ENCODE peak calls at places on chromosome 3, in six cellular contexts. V, G, A, D, Q and U are unnamed samples.

GRCh38 chr3:46087871-46088270 is 60.6 kb upstream of the XCR1 start:
- DNase-seq in V (peak), A (no peak), D (peak), Q (peak), G (no peak), U (no peak)

GRCh38 chr3:113698891-113699465 is 2.5 kb upstream of the USF3 start:
- DNase-seq in V (peak), D (no peak), A (peak), G (peak), Q (peak), U (no peak)

GRCh38 chr3:78668302-78668701 is 1099.5 kb downstream of the ROBO1 start:
- DNase-seq in V (no peak), D (no peak), G (no peak), A (no peak), Q (no peak), U (no peak)

GRCh38 chr3:38226273-38226672 is 39.3 kb upstream of the SLC22A13 start:
- DNase-seq in A (no peak), V (peak), G (no peak), D (no peak), Q (no peak), U (no peak)

GRCh38 chr3:36874351-36874874 is 70.4 kb downstream of the TRANK1 start:
- DNase-seq in Q (peak), V (no peak), G (peak), A (no peak), D (no peak), U (no peak)

GRCh38 chr3:130850044-130850797 is 43.7 kb upstream of the ATP2C1 start:
- DNase-seq in Q (peak), A (no peak), V (peak), G (no peak), D (peak), U (no peak)

GRCh38 chr3:80014576-80014975 is 246.8 kb upstream of the ROBO1 start:
- DNase-seq in Q (no peak), A (no peak), D (no peak), G (no peak), V (no peak), U (no peak)

GRCh38 chr3:112459750-112460149 is 39.5 kb downstream of the BTLA start:
- DNase-seq in V (no peak), G (no peak), A (no peak), Q (peak), D (no peak), U (no peak)

GRCh38 chr3:31341130-31341529 is 191.6 kb upstream of the STT3B start:
- DNase-seq in A (peak), Q (peak), G (peak), D (no peak), V (no peak), U (no peak)

GRCh38 chr3:142459929-142460328 is 12.1 kb upstream of the XRN1 start:
- DNase-seq in G (no peak), A (no peak), Q (no peak), V (no peak), D (peak), U (no peak)

GRCh38 chr3:115165266-115165665 is 18.2 kb upstream of the ZBTB20 start:
- DNase-seq in V (no peak), G (no peak), D (no peak), A (no peak), Q (no peak), U (no peak)

GRCh38 chr3:122493296-122493695 is 21.4 kb downstream of the KPNA1 start:
- DNase-seq in Q (no peak), A (no peak), V (peak), G (no peak), D (peak), U (no peak)

GRCh38 chr3:180401226-180401625 is 200.7 kb upstream of the TTC14 start:
- DNase-seq in V (peak), D (no peak), A (no peak), Q (no peak), G (no peak), U (no peak)

GRCh38 chr3:69441028-69441427 is 55.1 kb upstream of the FRMD4B start:
- DNase-seq in Q (no peak), V (no peak), G (no peak), A (no peak), D (no peak), U (no peak)

GRCh38 chr3:13308406-13308805 is 111.7 kb downstream of the NUP210 start:
- DNase-seq in A (peak), G (peak), Q (peak), V (peak), D (peak), U (peak)

GRCh38 chr3:21013566-21013965 is 737.4 kb downstream of the ZNF385D start:
- DNase-seq in Q (no peak), G (no peak), A (no peak), V (no peak), D (no peak), U (no peak)

GRCh38 chr3:129185774-129186173 is 2.1 kb upstream of the CNBP start:
- DNase-seq in G (no peak), D (no peak), Q (no peak), A (no peak), V (no peak), U (no peak)

GRCh38 chr3:95815828-95816227 is 998.6 kb upstream of the EPHA6 start:
- DNase-seq in Q (peak), D (no peak), G (no peak), A (no peak), V (no peak), U (no peak)

GRCh38 chr3:73727117-73727802 is 102.5 kb upstream of the PDZRN3 start:
- DNase-seq in Q (peak), A (peak), G (peak), V (peak), D (peak), U (peak)

GRCh38 chr3:140019946-140020345 is 85.0 kb downstream of the CLSTN2 start:
- DNase-seq in Q (peak), D (no peak), V (no peak), A (no peak), G (no peak), U (no peak)
- H2BK15ac ChIP-seq in Q (no peak), D (no peak), V (no peak), A (no peak), G (no peak), U (no peak)

DNA sequence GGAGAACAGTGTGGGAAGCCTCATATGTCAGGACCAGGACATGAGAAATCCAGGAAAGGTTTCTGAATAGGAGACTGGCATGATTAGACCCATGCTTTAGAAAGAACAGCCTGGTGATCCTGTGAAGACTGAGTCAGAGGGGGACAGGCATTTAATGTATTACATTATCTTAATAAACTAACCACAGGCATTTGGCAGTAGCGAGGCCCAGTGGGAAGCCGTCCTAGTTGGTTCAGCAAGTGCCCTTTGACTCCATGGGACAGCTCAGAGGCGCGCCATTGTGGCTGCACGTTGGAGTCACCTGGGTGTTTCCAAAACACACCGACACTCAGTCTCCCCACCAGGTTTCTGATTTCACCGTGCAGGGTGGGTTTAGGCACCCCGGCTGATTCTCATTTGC is 90.5 kb upstream of the DGKG start:
- DNase-seq in V (peak), G (peak), A (no peak), D (peak), Q (peak), U (no peak)
- H2BK15ac ChIP-seq in V (no peak), G (no peak), A (no peak), D (no peak), Q (no peak), U (no peak)

GRCh38 chr3:97256060-97256459 is 441.7 kb downstream of the EPHA6 start:
- DNase-seq in V (no peak), A (no peak), G (no peak), Q (peak), D (no peak), U (no peak)
- H2BK15ac ChIP-seq in V (no peak), A (no peak), G (no peak), Q (no peak), D (no peak), U (no peak)

DNA sequence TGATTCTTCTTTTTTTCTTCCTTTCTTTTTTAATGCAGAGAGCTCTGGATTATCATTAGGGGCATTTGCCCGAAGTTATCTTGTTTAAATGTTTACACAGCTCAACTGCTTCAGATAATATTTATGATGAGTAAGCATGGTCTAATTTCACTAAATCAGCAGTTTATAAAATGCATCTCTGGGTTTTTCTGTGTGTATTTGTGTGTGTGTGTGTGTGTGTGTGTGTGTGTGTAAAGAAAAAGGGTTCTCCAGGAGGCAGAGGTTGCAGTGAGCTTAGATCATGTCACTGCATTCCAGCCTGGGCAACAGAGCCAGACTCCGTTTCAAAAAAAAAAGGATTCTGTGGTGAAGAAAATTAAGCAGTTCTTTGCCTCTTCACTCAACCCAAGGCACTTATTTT is 25.9 kb upstream of the TNFSF10 start:
- DNase-seq in A (no peak), Q (no peak), D (peak), V (peak), G (no peak), U (no peak)
- H2BK15ac ChIP-seq in A (no peak), Q (no peak), D (no peak), V (no peak), G (no peak), U (no peak)

DNA sequence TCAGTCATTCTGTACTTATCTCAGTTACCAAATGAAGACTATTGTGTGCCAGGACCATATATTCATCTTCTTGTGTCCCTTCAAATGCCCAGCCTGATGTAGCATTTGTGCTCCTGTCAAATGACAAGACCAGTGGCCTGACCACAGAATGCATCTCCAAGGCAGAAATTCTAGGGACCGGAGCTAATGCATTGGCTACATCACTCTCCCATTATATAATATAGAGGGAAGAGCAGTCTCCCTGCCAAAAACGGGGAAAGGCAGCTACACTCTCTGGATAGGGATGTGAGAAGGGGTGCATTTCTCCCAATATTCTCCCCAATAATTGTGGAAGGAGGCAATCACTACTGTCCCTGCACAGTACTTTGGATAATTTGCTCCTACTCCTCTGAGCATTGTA is 312.0 kb downstream of the EPHB1 start:
- DNase-seq in Q (no peak), V (no peak), A (no peak), G (no peak), D (no peak), U (no peak)
- H2BK15ac ChIP-seq in Q (no peak), V (no peak), A (no peak), G (no peak), D (no peak), U (no peak)